ENCODE peak calls at places on chromosome 9, in nine cellular contexts. One of them, this sample, is unnamed.

GRCh38 chr9:126151031-126151670 is 175.5 kb upstream of the MVB12B start:
- DNase-seq in GM04504: no peak
- DNase-seq in NCI-H82: no peak
- DNase-seq in NCI-H1092 treated with DMSO at 0.1 percent for 48 hours: peak; percentile 97
- DNase-seq in iris pigment epithelial cell: no peak
- DNase-seq in GM12891: no peak
- DNase-seq in HT1080: no peak
- DNase-seq in neural progenitor cell: no peak
- DNase-seq in GM23248: no peak
- DNase-seq in this sample: peak; percentile 2

GRCh38 chr9:135582541-135582940 is 21.0 kb downstream of the PAEP start:
- DNase-seq in NCI-H1092 treated with DMSO at 0.1 percent for 48 hours: no peak
- DNase-seq in NCI-H82: no peak
- DNase-seq in GM12891: no peak
- DNase-seq in HT1080: no peak
- DNase-seq in neural progenitor cell: no peak
- DNase-seq in GM23248: no peak
- DNase-seq in iris pigment epithelial cell: no peak
- DNase-seq in GM04504: no peak
- DNase-seq in this sample: no peak

GRCh38 chr9:129486496-129487306 is 134.2 kb downstream of the C9orf50 start:
- DNase-seq in neural progenitor cell: peak; percentile 29
- DNase-seq in GM12891: no peak
- DNase-seq in iris pigment epithelial cell: peak; percentile 52
- DNase-seq in GM23248: peak; percentile 84
- DNase-seq in NCI-H1092 treated with DMSO at 0.1 percent for 48 hours: no peak
- DNase-seq in HT1080: no peak
- DNase-seq in GM04504: no peak
- DNase-seq in NCI-H82: no peak
- DNase-seq in this sample: peak; percentile 82

GRCh38 chr9:5549671-5550650 is 39.6 kb downstream of the PDCD1LG2 start:
- DNase-seq in HT1080: peak; percentile 44
- DNase-seq in NCI-H1092 treated with DMSO at 0.1 percent for 48 hours: no peak
- DNase-seq in neural progenitor cell: no peak
- DNase-seq in GM23248: peak; percentile 73
- DNase-seq in GM12891: no peak
- DNase-seq in NCI-H82: no peak
- DNase-seq in iris pigment epithelial cell: peak; percentile 58
- DNase-seq in GM04504: peak; percentile 17
- DNase-seq in this sample: peak; percentile 73

GRCh38 chr9:85421641-85422040 is 320.1 kb downstream of the AGTPBP1 start:
- DNase-seq in neural progenitor cell: no peak
- DNase-seq in iris pigment epithelial cell: no peak
- DNase-seq in HT1080: peak; percentile 13
- DNase-seq in GM12891: no peak
- DNase-seq in NCI-H82: no peak
- DNase-seq in GM23248: peak; percentile 18
- DNase-seq in GM04504: no peak
- DNase-seq in NCI-H1092 treated with DMSO at 0.1 percent for 48 hours: no peak
- DNase-seq in this sample: no peak

GRCh38 chr9:111961575-111961974 is 65.0 kb downstream of the UGCG start:
- DNase-seq in neural progenitor cell: no peak
- DNase-seq in NCI-H1092 treated with DMSO at 0.1 percent for 48 hours: peak; percentile 91
- DNase-seq in iris pigment epithelial cell: peak; percentile 82
- DNase-seq in GM23248: peak; percentile 24
- DNase-seq in GM04504: no peak
- DNase-seq in NCI-H82: no peak
- DNase-seq in GM12891: no peak
- DNase-seq in HT1080: no peak
- DNase-seq in this sample: no peak

GRCh38 chr9:34197280-34197679 is 18.4 kb downstream of the UBAP1 start:
- DNase-seq in neural progenitor cell: no peak
- DNase-seq in GM04504: no peak
- DNase-seq in iris pigment epithelial cell: no peak
- DNase-seq in NCI-H1092 treated with DMSO at 0.1 percent for 48 hours: no peak
- DNase-seq in GM12891: no peak
- DNase-seq in HT1080: no peak
- DNase-seq in GM23248: no peak
- DNase-seq in NCI-H82: no peak
- DNase-seq in this sample: no peak

GRCh38 chr9:129290606-129291005 is 112.5 kb upstream of the IER5L start:
- DNase-seq in HT1080: no peak
- DNase-seq in neural progenitor cell: no peak
- DNase-seq in NCI-H1092 treated with DMSO at 0.1 percent for 48 hours: no peak
- DNase-seq in GM12891: no peak
- DNase-seq in iris pigment epithelial cell: no peak
- DNase-seq in GM04504: no peak
- DNase-seq in NCI-H82: no peak
- DNase-seq in GM23248: no peak
- DNase-seq in this sample: no peak

GRCh38 chr9:91483189-91483691 is 59.6 kb upstream of the NFIL3 start:
- DNase-seq in NCI-H1092 treated with DMSO at 0.1 percent for 48 hours: no peak
- DNase-seq in neural progenitor cell: no peak
- DNase-seq in GM23248: peak; percentile 93
- DNase-seq in GM12891: no peak
- DNase-seq in GM04504: peak; percentile 43
- DNase-seq in iris pigment epithelial cell: peak; percentile 8
- DNase-seq in NCI-H82: no peak
- DNase-seq in HT1080: no peak
- DNase-seq in this sample: peak; percentile 45

GRCh38 chr9:127878001-127878651 is 651 bp upstream of the AK1 start:
- DNase-seq in NCI-H82: peak; percentile 70
- DNase-seq in HT1080: no peak
- DNase-seq in GM04504: no peak
- DNase-seq in NCI-H1092 treated with DMSO at 0.1 percent for 48 hours: peak; percentile 28
- DNase-seq in GM23248: no peak
- DNase-seq in iris pigment epithelial cell: no peak
- DNase-seq in GM12891: no peak
- DNase-seq in neural progenitor cell: peak; percentile 84
- DNase-seq in this sample: no peak